ENCODE peak calls at places on chromosomes 1 and 21, in four cellular contexts. F is T47D; Y is stimulated activated CD4-positive, alpha-beta T cell treated with anti-CD3 and anti-CD28 coated beads, Interleukin-2, amount 100 ng/mL, for 48 hours; U is MCF 10A. R is an unnamed sample.

GRCh38 chr1:204169871-204170270 is 3.7 kb upstream of the REN start:
- DNase-seq in F (no peak), U (no peak), Y (no peak), R (peak)

GRCh38 chr1:8147922-8148321 is 121.8 kb upstream of the ERRFI1 start:
- DNase-seq in U (no peak), Y (no peak), F (no peak), R (peak)

GRCh38 chr1:236907205-236907604 is 97.0 kb downstream of the MT1HL1 start:
- DNase-seq in F (no peak), U (no peak), Y (no peak), R (no peak)

GRCh38 chr1:176656257-176656995 is 193.5 kb downstream of the PAPPA2 start:
- DNase-seq in Y (no peak), F (no peak), U (peak), R (no peak)

GRCh38 chr1:76084029-76084627 is 9.6 kb downstream of the ST6GALNAC3 start:
- DNase-seq in F (no peak), Y (no peak), U (no peak), R (no peak)

GRCh38 chr1:22318279-22318983 is 133.2 kb upstream of the ZBTB40 start:
- DNase-seq in F (no peak), U (no peak), Y (no peak), R (peak)

GRCh38 chr1:72431810-72432209 is 149.5 kb upstream of the NEGR1 start:
- DNase-seq in U (no peak), F (no peak), Y (no peak), R (no peak)

GRCh38 chr1:112515311-112516009 is 6.7 kb downstream of the WNT2B start:
- DNase-seq in U (peak), Y (no peak), F (no peak), R (peak)

GRCh38 chr1:18900303-18900841 is 2.0 kb downstream of the ALDH4A1 start:
- DNase-seq in U (no peak), F (no peak), Y (no peak), R (no peak)

GRCh38 chr1:71717186-71717585 is 565.2 kb downstream of the NEGR1 start:
- DNase-seq in U (no peak), F (no peak), Y (no peak), R (no peak)

GRCh38 chr1:17472814-17473213 is 33.3 kb upstream of the RCC2 start:
- DNase-seq in Y (no peak), U (no peak), F (no peak), R (no peak)

GRCh38 chr1:162690672-162691434 is 58.6 kb downstream of the DDR2 start:
- DNase-seq in U (peak), Y (no peak), F (peak), R (no peak)

GRCh38 chr1:72284084-72284397 is 1.7 kb upstream of the NEGR1 start:
- DNase-seq in Y (no peak), U (peak), F (peak), R (no peak)

GRCh38 chr1:16226495-16227179 is 10.3 kb downstream of the CPLANE2 start:
- DNase-seq in U (no peak), F (no peak), Y (no peak), R (peak)

GRCh38 chr1:179094826-179095225 is 13.0 kb downstream of the TOR3A start:
- DNase-seq in F (peak), U (no peak), Y (no peak), R (peak)

GRCh38 chr1:71964188-71964587 is 318.2 kb downstream of the NEGR1 start:
- DNase-seq in F (no peak), Y (no peak), U (no peak), R (peak)

GRCh38 chr1:227883073-227883520 is 64.6 kb downstream of the WNT9A start:
- DNase-seq in U (no peak), Y (no peak), F (no peak), R (no peak)

GRCh38 chr1:980602-981395 is 1.1 kb downstream of the PERM1 start:
- DNase-seq in Y (no peak), F (no peak), U (no peak), R (no peak)

GRCh38 chr21:28086861-28087581 is 905.7 kb downstream of the LTN1 start:
- DNase-seq in U (no peak), F (no peak), Y (no peak), R (peak)

GRCh38 chr1:50105430-50105829 is 3.3 kb upstream of the ELAVL4 start:
- DNase-seq in Y (no peak), F (no peak), U (no peak), R (peak)

GRCh38 chr1:56533621-56534020 is 45.7 kb downstream of the PLPP3 start:
- DNase-seq in Y (no peak), F (no peak), U (peak), R (no peak)

GRCh38 chr21:44858791-44859190 is 14.7 kb downstream of the PTTG1IP start:
- DNase-seq in U (no peak), Y (no peak), F (peak), R (no peak)

GRCh38 chr1:3898994-3899775 is 887 bp downstream of the C1orf174 start:
- DNase-seq in U (no peak), Y (no peak), F (no peak), R (peak)

GRCh38 chr1:20105856-20106255 is 13.5 kb downstream of the PLA2G2D start:
- DNase-seq in Y (no peak), U (no peak), F (peak), R (no peak)

GRCh38 chr21:41213081-41213480 is 45.1 kb downstream of the BACE2 start:
- DNase-seq in F (no peak), Y (no peak), U (no peak), R (no peak)

GRCh38 chr1:38923607-38924006 is 18.0 kb downstream of the RHBDL2 start:
- DNase-seq in Y (no peak), U (no peak), F (no peak), R (no peak)

GRCh38 chr1:221740260-221740830 is 1.5 kb downstream of the DUSP10 start:
- DNase-seq in U (peak), Y (no peak), F (no peak), R (peak)

GRCh38 chr1:78716186-78716585 is 66.6 kb downstream of the IFI44 start:
- DNase-seq in U (no peak), F (no peak), Y (no peak), R (no peak)

GRCh38 chr1:27011058-27011764 is 1.4 kb downstream of the TENT5B start:
- DNase-seq in Y (no peak), F (peak), U (peak), R (no peak)